ENCODE peak calls at places on chromosomes 6 and 20, in seven cellular contexts. E is SJSA1; U is GM23248; F is CD8-positive, alpha-beta memory T cell; O is A549; A is WERI-Rb-1; X is IMR-90. N is an unnamed sample. For H3K9me3, the result is how much of the 10 kb centered on the place peaks cover.

GRCh38 chr6:20340056-20340455 is 61.6 kb upstream of the E2F3 start:
- DNase-seq in A (no peak), X (no peak), F (no peak), E (no peak), U (no peak), O (no peak), N (no peak)

GRCh38 chr6:82248233-82248735 is 740 bp upstream of the IBTK start:
- DNase-seq in X (peak), A (peak), E (no peak), F (no peak), U (peak), O (peak), N (no peak)

GRCh38 chr6:28353981-28354676 is 4.4 kb downstream of the ZKSCAN3 start:
- DNase-seq in A (no peak), F (no peak), O (no peak), E (peak), U (peak), X (peak), N (no peak)

GRCh38 chr6:40779399-40779798 is 192.2 kb upstream of the LRFN2 start:
- DNase-seq in X (peak), E (peak), A (no peak), U (peak), F (no peak), O (peak), N (no peak)

GRCh38 chr20:20881808-20882207 is 169.4 kb upstream of the RALGAPA2 start:
- DNase-seq in F (no peak), E (no peak), X (no peak), A (no peak), O (no peak), U (no peak), N (no peak)

GRCh38 chr6:45445749-45446454 is 68.2 kb upstream of the SUPT3H start:
- DNase-seq in U (peak), A (no peak), O (peak), X (peak), E (peak), F (no peak), N (no peak)

GRCh38 chr6:108546079-108547049 is 14.4 kb upstream of the FOXO3 start:
- DNase-seq in F (no peak), O (no peak), A (no peak), E (no peak), U (no peak), X (no peak), N (no peak)

GRCh38 chr6:7108964-7109836 is 1.4 kb downstream of the RREB1 start:
- DNase-seq in X (peak), E (peak), O (peak), U (peak), F (peak), A (peak), N (no peak)

GRCh38 chr6:1524040-1524480 is 85.7 kb upstream of the FOXC1 start:
- DNase-seq in O (peak), F (peak), E (peak), X (peak), U (peak), A (no peak), N (peak)

DNA sequence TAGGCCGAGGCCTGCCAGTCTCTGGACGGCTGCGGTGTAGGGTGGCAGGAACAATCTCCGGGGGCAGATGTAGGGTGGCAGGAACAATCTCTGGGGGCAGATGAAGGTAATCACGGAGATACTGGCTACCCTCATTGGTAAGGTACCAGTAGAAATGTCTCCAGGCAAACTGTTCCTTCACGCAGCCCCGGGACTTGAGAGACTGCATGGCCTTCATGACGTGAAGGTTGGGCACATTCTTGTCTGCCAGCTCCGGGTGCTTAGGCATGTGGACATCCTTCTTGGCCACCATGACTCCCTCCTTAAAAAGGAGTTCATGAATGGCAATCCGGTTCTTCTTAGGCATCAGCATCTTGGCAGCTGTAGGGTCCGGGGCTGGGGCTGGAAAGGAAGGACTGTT is 6.1 kb downstream of the FAM110A start:
- DNase-seq in F (no peak), X (no peak), O (no peak), E (no peak), U (no peak), A (no peak), N (no peak)
- H3K9me3 ChIP-seq in F (under half), X (under half), O (under half), E (under half), U (under half), A (under half), N (under half)

DNA sequence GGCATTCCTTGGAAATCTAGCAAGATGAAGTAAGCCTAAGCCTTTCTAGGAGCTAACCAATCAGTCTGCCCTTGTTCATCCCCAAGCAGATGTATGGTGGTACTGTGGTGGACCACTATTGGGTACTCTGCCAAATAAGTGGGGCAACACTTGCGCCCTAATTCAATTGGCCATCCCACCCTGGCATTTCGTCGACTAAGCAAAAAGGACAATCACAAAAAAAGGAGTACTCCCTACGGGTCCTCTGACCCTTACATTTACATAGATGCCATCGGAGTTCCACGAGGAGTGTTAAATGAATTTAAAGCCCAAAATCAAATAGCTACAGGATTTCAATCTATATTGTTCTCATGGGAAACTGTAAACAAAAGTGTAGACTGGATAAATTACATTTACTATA is 19.5 kb downstream of the CHD6 start:
- DNase-seq in O (no peak), E (no peak), A (no peak), F (no peak), U (no peak), X (no peak), N (no peak)
- H3K9me3 ChIP-seq in O (under half), E (under half), A (under half), F (under half), U (under half), X (under half), N (under half)

GRCh38 chr20:30601974-30602373 is 655.5 kb upstream of the DEFB115 start:
- DNase-seq in E (no peak), A (no peak), U (no peak), O (no peak), F (no peak), X (no peak), N (no peak)

GRCh38 chr20:30599990-30600389 is 657.5 kb upstream of the DEFB115 start:
- DNase-seq in U (no peak), X (no peak), O (no peak), F (no peak), A (no peak), E (no peak), N (no peak)

GRCh38 chr20:30595698-30596097 is 661.8 kb upstream of the DEFB115 start:
- DNase-seq in F (no peak), X (no peak), A (no peak), U (no peak), E (no peak), O (no peak), N (no peak)

GRCh38 chr20:30602424-30602823 is 655.0 kb upstream of the DEFB115 start:
- DNase-seq in F (no peak), E (no peak), X (no peak), O (no peak), U (no peak), A (no peak), N (no peak)

DNA sequence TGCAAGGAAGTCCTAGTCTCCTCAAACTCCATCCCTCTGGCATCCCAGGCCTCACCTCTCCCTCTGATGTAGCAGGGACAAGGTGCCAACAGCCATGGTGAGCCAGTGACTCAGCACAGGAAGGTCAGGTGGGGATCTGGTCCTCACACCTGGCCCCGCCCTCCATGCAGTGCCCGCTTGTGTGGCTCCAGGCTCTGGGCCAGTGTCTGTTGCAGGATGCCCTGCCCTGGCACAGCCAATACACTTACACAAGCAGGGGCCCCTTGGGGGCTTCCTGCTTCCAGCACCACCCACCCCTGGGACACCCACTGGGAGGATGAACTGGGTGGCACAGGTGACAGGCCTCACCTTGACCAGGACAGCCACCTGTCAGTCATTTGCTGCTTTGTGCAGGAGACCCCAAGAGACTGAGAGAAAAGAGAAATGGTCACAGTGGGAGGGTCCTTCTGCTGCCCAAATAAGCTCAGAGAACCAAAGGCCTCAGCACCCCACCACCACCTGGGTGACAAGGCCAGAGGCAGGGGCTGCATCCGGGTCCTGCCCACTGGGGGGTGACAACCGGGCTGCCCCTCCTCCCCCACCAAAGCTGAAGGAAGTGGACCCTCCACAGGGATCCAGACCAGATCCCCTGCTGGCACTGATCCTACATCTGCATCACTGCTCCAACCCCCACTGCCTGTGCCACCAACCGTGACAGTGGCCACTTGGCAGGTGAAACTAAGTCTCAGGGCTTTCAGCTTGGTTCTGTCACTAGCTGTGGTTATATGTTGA is 658.8 kb upstream of the DEFB115 start:
- DNase-seq in O (no peak), E (no peak), X (no peak), A (no peak), F (no peak), U (no peak), N (no peak)
- H3K9me3 ChIP-seq in O (under half), E (under half), X (under half), A (under half), F (under half), U (under half), N (under half)

GRCh38 chr20:16081421-16081820 is 491.8 kb downstream of the KIF16B start:
- DNase-seq in F (no peak), X (no peak), A (no peak), U (no peak), O (no peak), E (no peak), N (no peak)

GRCh38 chr20:16082051-16082550 is 491.1 kb downstream of the KIF16B start:
- DNase-seq in F (no peak), O (no peak), A (no peak), E (no peak), U (no peak), X (no peak), N (no peak)

GRCh38 chr20:16078172-16078898 is 494.9 kb downstream of the KIF16B start:
- DNase-seq in U (no peak), A (no peak), X (no peak), O (no peak), F (no peak), E (no peak), N (no peak)

GRCh38 chr20:16083639-16084280 is 489.5 kb downstream of the KIF16B start:
- DNase-seq in E (no peak), X (no peak), U (no peak), F (no peak), A (no peak), O (no peak), N (no peak)
- H3K9me3 ChIP-seq in E (under half), X (under half), U (under half), F (under half), A (under half), O (under half), N (under half)

DNA sequence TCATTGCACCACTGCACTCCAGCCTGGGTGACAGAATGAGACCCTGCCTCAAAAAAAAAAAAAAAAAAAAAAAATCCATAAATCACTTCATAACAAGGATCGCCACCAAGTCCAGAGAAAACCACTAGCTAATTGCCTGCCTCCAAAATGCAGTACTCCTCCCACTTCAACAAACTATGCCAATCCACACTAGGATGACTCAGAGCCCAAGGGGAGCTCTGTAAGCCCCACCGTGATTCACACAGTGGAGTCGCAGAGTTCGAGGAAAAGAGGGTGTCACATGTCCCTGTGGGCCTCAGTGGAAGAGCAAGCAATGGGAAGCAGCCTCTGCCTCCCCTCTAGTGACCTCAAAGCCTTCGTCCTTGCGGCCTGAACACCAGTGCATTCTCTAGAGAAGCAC is 9.1 kb downstream of the SNHG17 start:
- DNase-seq in E (peak), X (peak), O (peak), U (peak), F (no peak), A (no peak), N (no peak)
- H3K9me3 ChIP-seq in E (under half), X (under half), O (under half), U (under half), F (under half), A (under half), N (under half)

DNA sequence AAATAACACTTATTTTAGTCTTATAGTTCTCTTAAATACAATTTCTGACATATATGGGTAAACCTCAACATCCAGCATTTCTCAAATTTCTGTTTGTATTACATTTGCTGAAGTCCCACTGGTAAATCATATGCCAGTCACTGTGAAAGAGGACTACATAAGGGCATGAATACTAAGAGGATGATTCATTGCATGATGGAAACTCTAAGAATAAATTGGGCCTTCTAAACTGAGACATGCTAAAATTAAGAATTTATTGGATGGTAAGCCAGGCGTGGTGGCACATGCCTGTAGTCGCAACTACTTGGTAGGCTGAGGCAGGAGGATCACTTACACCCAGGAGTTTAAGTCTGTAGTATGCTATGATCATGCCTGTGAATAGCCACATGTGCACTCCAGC is 12.1 kb downstream of the DEFB123 start:
- DNase-seq in X (no peak), A (no peak), E (no peak), U (peak), O (no peak), F (no peak), N (no peak)
- H3K9me3 ChIP-seq in X (under half), A (under half), E (under half), U (under half), O (under half), F (under half), N (under half)

GRCh38 chr6:167722634-167723309 is 103.9 kb upstream of the AFDN start:
- DNase-seq in F (no peak), X (no peak), U (no peak), O (no peak), E (no peak), A (no peak), N (no peak)

GRCh38 chr6:167721291-167721690 is 105.4 kb upstream of the AFDN start:
- DNase-seq in O (no peak), F (no peak), U (no peak), E (no peak), A (no peak), X (no peak), N (no peak)

GRCh38 chr6:167717867-167718266 is 108.8 kb upstream of the AFDN start:
- DNase-seq in U (no peak), F (no peak), A (no peak), E (no peak), O (no peak), X (no peak), N (no peak)

GRCh38 chr6:167719920-167720319 is 106.8 kb upstream of the AFDN start:
- DNase-seq in E (no peak), U (no peak), F (no peak), A (no peak), O (no peak), X (no peak), N (no peak)

DNA sequence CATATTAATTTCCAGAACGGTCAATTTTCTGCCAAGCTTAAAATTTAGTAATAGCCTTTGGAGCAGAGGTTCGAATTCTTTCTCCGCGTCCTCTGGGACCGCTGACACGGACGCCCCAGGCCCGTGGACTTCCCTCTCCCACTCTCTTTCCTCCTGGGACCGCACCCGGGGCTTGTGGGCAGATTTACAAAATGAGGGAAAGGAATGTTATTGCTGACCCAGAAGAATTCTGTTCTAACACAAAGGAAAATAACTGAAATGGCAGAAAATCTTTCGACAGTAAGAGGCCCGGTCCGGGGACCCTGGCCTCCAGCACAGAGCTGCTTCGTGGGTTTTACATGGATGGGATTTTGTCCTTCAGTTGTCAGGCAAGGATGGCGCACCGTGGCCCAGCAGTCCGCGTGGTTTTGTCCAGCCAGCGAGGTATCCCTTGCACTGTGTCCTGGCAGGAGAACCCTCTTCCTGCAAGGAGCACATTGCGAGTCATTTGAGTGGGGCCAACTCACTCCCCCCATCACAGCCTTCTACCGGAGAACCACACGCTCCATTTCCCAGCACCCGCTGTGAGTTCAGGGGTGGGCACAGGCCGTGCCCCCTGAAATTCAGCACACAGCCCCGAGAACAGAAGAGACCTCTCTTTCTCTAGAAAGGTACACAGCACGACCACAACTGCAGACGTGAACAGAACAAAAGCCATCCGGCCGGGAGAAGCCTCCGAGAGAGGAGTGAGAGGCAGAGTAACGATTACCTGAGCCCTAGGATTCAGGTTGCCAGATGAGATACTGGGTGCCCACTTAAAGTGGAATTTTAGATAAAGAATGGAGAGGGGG is 106.0 kb upstream of the AFDN start:
- DNase-seq in E (no peak), F (no peak), A (no peak), X (no peak), O (no peak), U (no peak), N (no peak)
- H3K9me3 ChIP-seq in E (under half), F (under half), A (under half), X (under half), O (under half), U (under half), N (under half)

DNA sequence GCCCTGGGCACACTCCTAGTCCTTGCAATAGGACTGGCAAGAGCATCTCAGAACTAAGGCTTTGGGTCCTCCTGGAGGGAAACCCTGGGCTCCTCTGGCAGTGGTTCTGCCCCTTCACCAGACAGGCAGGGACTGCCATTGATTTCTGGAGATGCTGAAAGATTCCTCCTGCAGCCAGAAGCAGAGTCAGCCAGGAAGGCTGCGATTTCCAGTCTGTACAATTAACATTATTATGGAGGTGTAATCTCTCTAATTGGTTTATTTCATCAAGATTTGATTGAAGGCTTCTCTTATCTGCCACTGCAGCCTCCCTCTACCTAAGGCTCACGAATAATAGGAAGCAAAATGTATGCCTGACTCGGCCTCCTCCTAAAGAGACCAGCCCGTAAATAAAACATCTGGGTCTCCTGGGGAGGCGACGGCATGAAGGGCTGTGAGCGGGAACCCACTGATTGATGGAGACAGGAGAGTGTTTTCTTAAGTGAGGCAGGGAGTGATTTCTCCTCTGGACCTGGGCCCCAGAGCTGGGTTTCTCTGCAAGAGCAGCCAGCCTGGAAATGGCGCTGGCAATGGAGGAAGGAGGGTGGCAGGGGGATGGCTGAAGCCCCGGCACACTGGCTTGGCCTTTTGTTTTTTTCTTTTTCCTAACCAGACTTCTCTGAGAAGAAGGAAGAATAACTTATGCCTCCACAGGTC is 689.6 kb downstream of the DHX35 start:
- DNase-seq in X (no peak), O (no peak), A (no peak), U (no peak), F (no peak), E (no peak), N (no peak)
- H3K9me3 ChIP-seq in X (under half), O (under half), A (under half), U (under half), F (under half), E (under half), N (under half)

GRCh38 chr6:68252632-68253031 is 382.4 kb upstream of the ADGRB3 start:
- DNase-seq in X (no peak), A (no peak), F (no peak), U (no peak), E (no peak), O (no peak), N (no peak)

GRCh38 chr6:68256391-68256790 is 378.7 kb upstream of the ADGRB3 start:
- DNase-seq in O (no peak), X (no peak), E (no peak), U (no peak), A (no peak), F (no peak), N (no peak)
- H3K9me3 ChIP-seq in O (under half), X (under half), E (under half), U (under half), A (under half), F (under half), N (under half)